ENCODE peak calls at places on chromosome X, in five cellular contexts. One of them, this sample, is unnamed.

GRCh38 chrX:105219454-105220401 is 766 bp downstream of the TEX13A start:
- DNase-seq in endothelial cell: no peak
- DNase-seq in stomach: no peak
- DNase-seq in lower leg skin: no peak
- DNase-seq in suprapubic skin: no peak
- DNase-seq in this sample: no peak

GRCh38 chrX:53262918-53263394 is 18.4 kb downstream of the IQSEC2 start:
- DNase-seq in stomach: no peak
- DNase-seq in endothelial cell: no peak
- DNase-seq in suprapubic skin: no peak
- DNase-seq in lower leg skin: no peak
- DNase-seq in this sample: no peak

GRCh38 chrX:13955095-13955647 is 74.5 kb downstream of the GEMIN8 start:
- DNase-seq in endothelial cell: no peak
- DNase-seq in stomach: no peak
- DNase-seq in lower leg skin: no peak
- DNase-seq in suprapubic skin: no peak
- DNase-seq in this sample: no peak

GRCh38 chrX:10047133-10047532 is 80.0 kb downstream of the CLDN34 start:
- DNase-seq in endothelial cell: no peak
- DNase-seq in stomach: no peak
- DNase-seq in suprapubic skin: no peak
- DNase-seq in lower leg skin: no peak
- DNase-seq in this sample: no peak

GRCh38 chrX:111662314-111662713 is 18.7 kb upstream of the ALG13 start:
- DNase-seq in lower leg skin: no peak
- DNase-seq in endothelial cell: no peak
- DNase-seq in stomach: no peak
- DNase-seq in suprapubic skin: no peak
- DNase-seq in this sample: no peak

GRCh38 chrX:81301877-81302276 is 100.0 kb downstream of the SH3BGRL start:
- DNase-seq in stomach: no peak
- DNase-seq in suprapubic skin: no peak
- DNase-seq in lower leg skin: no peak
- DNase-seq in endothelial cell: no peak
- DNase-seq in this sample: no peak

GRCh38 chrX:26586570-26586969 is 370.6 kb downstream of the MAGEB5 start:
- DNase-seq in suprapubic skin: no peak
- DNase-seq in stomach: no peak
- DNase-seq in endothelial cell: no peak
- DNase-seq in lower leg skin: no peak
- DNase-seq in this sample: no peak

GRCh38 chrX:143466130-143466529 is 51.1 kb downstream of the SPANXN3 start:
- DNase-seq in stomach: no peak
- DNase-seq in suprapubic skin: no peak
- DNase-seq in endothelial cell: no peak
- DNase-seq in lower leg skin: no peak
- DNase-seq in this sample: no peak

GRCh38 chrX:67724359-67725110 is 180.7 kb downstream of the AR start:
- DNase-seq in stomach: no peak
- DNase-seq in suprapubic skin: no peak
- DNase-seq in endothelial cell: no peak
- DNase-seq in lower leg skin: no peak
- DNase-seq in this sample: no peak

GRCh38 chrX:74606342-74606741 is 8.1 kb downstream of the RLIM start:
- DNase-seq in stomach: no peak
- DNase-seq in lower leg skin: no peak
- DNase-seq in endothelial cell: no peak
- DNase-seq in suprapubic skin: no peak
- DNase-seq in this sample: no peak

GRCh38 chrX:530726-531610 is 99.6 kb upstream of the SHOX start:
- DNase-seq in stomach: no peak
- DNase-seq in lower leg skin: no peak
- DNase-seq in suprapubic skin: no peak
- DNase-seq in endothelial cell: no peak
- DNase-seq in this sample: no peak

GRCh38 chrX:133250184-133251080 is 32.3 kb upstream of the TFDP3 start:
- DNase-seq in lower leg skin: no peak
- DNase-seq in endothelial cell: no peak
- DNase-seq in stomach: no peak
- DNase-seq in suprapubic skin: no peak
- DNase-seq in this sample: no peak

GRCh38 chrX:133248177-133248576 is 30.0 kb upstream of the TFDP3 start:
- DNase-seq in endothelial cell: no peak
- DNase-seq in suprapubic skin: no peak
- DNase-seq in lower leg skin: no peak
- DNase-seq in stomach: no peak
- DNase-seq in this sample: no peak

GRCh38 chrX:133246921-133247320 is 28.8 kb upstream of the TFDP3 start:
- DNase-seq in endothelial cell: no peak
- DNase-seq in lower leg skin: no peak
- DNase-seq in stomach: no peak
- DNase-seq in suprapubic skin: no peak
- DNase-seq in this sample: no peak

GRCh38 chrX:133254666-133255065 is 36.5 kb upstream of the TFDP3 start:
- DNase-seq in suprapubic skin: no peak
- DNase-seq in stomach: no peak
- DNase-seq in endothelial cell: no peak
- DNase-seq in lower leg skin: no peak
- DNase-seq in this sample: no peak

DNA sequence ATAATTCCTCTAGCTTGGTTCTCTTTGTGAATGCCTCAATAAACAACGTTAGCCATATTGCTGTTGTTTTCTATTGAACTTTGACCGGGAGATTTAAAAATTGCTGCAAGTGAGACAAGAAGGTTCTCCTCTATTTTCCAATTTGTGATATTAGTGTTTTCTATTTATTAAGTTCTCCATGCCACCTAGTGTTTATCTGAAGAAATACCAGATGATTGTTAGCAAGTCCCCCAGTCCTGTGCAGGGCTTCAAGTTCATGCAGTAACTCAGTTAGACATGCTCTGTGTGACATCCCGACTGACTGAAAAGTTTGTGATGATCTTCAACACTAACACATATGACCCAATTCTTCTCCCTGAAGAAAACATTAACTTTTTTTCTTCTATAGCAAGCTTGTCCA is 31.5 kb upstream of the TFDP3 start:
- DNase-seq in lower leg skin: no peak
- DNase-seq in suprapubic skin: no peak
- DNase-seq in endothelial cell: no peak
- DNase-seq in stomach: no peak
- DNase-seq in this sample: no peak
- TF ChIP-seq CTCF in lower leg skin: no peak
- TF ChIP-seq CTCF in suprapubic skin: no peak
- TF ChIP-seq CTCF in endothelial cell: no peak
- TF ChIP-seq CTCF in stomach: no peak
- TF ChIP-seq CTCF in this sample: no peak

DNA sequence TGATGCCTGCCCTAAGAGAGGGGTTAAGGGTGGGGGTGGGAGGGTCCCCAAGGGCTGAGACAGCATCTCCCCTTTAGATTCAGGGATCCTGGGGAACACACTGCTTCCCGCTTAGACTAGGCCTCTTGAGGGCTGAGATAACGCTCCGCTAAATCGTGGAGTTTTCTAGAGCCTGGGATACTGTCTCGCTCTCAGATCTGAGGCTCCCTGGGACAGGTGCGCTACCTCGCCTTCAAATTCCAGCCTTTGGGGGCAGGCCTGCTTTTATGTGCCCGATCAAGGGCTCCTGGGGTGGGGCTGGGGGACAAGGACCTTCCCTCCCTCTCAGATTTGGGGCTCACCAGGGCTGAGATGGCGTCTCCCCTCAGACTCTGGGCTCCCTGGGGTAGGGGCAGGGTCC is 440 bp upstream of the ARHGAP36 start:
- DNase-seq in endothelial cell: no peak
- DNase-seq in lower leg skin: no peak
- DNase-seq in stomach: no peak
- DNase-seq in suprapubic skin: no peak
- DNase-seq in this sample: no peak
- TF ChIP-seq CTCF in endothelial cell: no peak
- TF ChIP-seq CTCF in lower leg skin: no peak
- TF ChIP-seq CTCF in stomach: no peak
- TF ChIP-seq CTCF in suprapubic skin: no peak
- TF ChIP-seq CTCF in this sample: no peak

GRCh38 chrX:40736170-40736505 is 796 bp upstream of the MED14 start:
- DNase-seq in stomach: no peak
- DNase-seq in suprapubic skin: no peak
- DNase-seq in lower leg skin: no peak
- DNase-seq in endothelial cell: no peak
- DNase-seq in this sample: no peak

GRCh38 chrX:40729923-40730584 is 5.3 kb downstream of the MED14 start:
- DNase-seq in stomach: no peak
- DNase-seq in suprapubic skin: no peak
- DNase-seq in lower leg skin: no peak
- DNase-seq in endothelial cell: no peak
- DNase-seq in this sample: no peak

GRCh38 chrX:40733691-40734090 is 1.7 kb downstream of the MED14 start:
- DNase-seq in endothelial cell: no peak
- DNase-seq in lower leg skin: no peak
- DNase-seq in suprapubic skin: no peak
- DNase-seq in stomach: no peak
- DNase-seq in this sample: no peak

GRCh38 chrX:40734956-40735317 is 405 bp downstream of the MED14 start:
- DNase-seq in lower leg skin: no peak
- DNase-seq in suprapubic skin: no peak
- DNase-seq in stomach: no peak
- DNase-seq in endothelial cell: no peak
- DNase-seq in this sample: no peak

DNA sequence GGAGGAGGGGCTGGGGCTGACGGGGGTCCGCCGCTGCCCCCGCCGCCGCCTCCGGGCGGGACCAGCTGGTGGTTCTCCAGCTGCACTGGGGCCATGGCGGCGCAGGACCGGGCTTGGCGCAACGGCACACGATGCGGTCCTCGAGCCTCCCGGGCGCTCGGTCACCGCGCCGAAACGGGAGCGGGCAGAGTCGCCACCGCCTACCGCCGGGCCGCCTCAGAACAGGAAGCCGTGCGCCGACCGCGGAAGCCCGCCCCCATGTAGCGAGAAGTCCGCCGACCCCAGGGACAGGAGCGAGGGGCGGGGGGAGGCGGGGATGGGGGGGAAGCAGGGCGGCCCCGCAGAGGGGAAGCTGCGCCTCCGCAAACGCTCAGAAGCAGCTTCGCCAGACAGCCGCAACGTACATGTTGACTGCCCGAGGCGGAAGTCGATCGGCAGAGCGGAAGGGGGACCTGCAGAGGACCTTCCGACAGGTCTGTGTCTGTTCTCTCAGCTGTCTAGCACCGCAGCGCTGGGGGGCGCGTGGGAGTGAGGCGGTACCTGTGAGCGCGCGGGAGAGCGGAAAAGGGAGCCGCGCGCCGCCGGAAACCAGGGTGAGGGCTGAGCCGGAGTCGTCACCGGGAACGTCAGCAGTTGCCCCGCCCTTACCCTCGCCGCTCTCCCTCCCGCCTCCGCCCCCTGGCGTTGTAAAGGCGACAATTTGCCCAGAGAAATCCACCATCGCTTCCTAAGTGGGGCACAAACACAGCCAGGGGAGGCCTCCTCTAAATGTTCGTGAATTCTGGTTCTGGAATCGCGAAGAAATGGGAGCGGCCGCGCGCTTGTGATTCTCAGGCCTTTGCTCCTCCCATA is at the start of gene MED14:
- DNase-seq in suprapubic skin: peak; percentile 92
- DNase-seq in endothelial cell: peak; percentile 77
- DNase-seq in lower leg skin: peak; percentile 78
- DNase-seq in stomach: peak; percentile 86
- DNase-seq in this sample: no peak
- TF ChIP-seq CTCF in suprapubic skin: peak; percentile 52
- TF ChIP-seq CTCF in endothelial cell: peak; percentile 57
- TF ChIP-seq CTCF in lower leg skin: no peak
- TF ChIP-seq CTCF in stomach: peak; percentile 54
- TF ChIP-seq CTCF in this sample: peak; percentile 20

GRCh38 chrX:154758696-154759095 is 4.0 kb upstream of the DKC1 start:
- DNase-seq in lower leg skin: no peak
- DNase-seq in stomach: no peak
- DNase-seq in suprapubic skin: no peak
- DNase-seq in endothelial cell: no peak
- DNase-seq in this sample: no peak

GRCh38 chrX:154761977-154762528 is 611 bp upstream of the DKC1 start:
- DNase-seq in stomach: no peak
- DNase-seq in suprapubic skin: no peak
- DNase-seq in lower leg skin: no peak
- DNase-seq in endothelial cell: no peak
- DNase-seq in this sample: no peak

DNA sequence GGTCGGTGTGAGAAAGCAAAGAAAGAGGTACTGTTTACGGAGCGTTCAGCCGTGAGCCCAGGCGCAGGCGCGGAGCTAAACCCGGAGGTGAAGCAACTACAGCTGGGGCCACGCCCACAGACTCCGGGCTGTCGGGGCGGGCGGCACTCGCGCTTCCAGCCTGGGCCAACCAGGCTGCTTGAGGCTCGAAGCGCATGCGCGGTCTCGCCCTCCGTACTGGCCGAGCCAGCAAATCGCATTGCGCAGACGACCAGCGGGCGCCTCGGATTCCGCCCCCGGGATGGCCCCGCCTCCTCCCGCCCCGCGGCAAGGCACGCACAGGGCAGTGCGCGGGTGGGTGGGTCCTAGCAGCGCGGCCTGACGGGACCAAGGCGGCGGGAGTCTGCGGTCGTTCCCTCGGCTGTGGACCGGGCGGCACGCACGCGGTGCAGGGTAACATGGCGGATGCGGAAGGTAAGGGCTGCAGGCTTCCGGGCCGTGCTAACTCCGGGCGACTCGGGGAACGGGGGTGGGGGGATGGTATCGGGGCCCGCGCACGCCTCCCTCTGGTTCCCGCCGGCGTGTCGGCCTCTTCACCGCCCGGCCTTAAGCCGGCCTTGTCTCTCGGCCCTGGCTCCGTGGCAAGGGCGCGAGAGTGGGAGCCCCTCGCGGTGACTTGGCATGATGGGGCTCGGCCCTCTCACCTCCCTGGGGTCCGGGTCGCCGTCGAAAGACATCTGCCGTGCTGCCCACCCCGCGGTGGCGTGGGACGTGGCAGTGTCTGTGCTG is at the start of gene DKC1:
- DNase-seq in lower leg skin: peak; percentile 90
- DNase-seq in stomach: peak; percentile 96
- DNase-seq in suprapubic skin: peak; percentile 93
- DNase-seq in endothelial cell: peak; percentile 86
- DNase-seq in this sample: peak; percentile 26
- TF ChIP-seq CTCF in lower leg skin: no peak
- TF ChIP-seq CTCF in stomach: peak; percentile 13
- TF ChIP-seq CTCF in suprapubic skin: no peak
- TF ChIP-seq CTCF in endothelial cell: no peak
- TF ChIP-seq CTCF in this sample: no peak

GRCh38 chrX:93875621-93876282 is 201.7 kb downstream of the FAM133A start:
- DNase-seq in lower leg skin: no peak
- DNase-seq in stomach: peak; percentile 45
- DNase-seq in suprapubic skin: no peak
- DNase-seq in endothelial cell: no peak
- DNase-seq in this sample: no peak

DNA sequence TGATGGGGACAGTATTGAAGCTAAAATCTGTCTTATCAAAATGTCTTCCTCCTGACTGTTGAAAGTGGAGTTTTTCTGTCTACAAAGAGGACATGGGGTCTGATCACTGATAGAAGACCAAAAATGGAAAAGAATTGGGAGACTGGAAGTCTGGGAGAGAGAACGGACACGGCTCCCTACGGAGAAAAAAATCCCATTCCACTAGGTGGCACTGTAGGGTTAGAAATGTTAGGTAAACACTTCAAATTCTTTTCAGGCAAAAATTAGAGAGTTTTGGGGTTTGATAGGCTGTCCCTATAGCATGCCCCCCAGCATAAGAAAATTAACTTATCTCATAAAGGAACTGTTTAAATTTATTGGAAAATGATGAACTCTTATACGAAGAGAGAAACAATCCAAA is 200.5 kb downstream of the FAM133A start:
- DNase-seq in lower leg skin: no peak
- DNase-seq in stomach: no peak
- DNase-seq in endothelial cell: peak; percentile 46
- DNase-seq in suprapubic skin: no peak
- DNase-seq in this sample: no peak
- TF ChIP-seq CTCF in lower leg skin: no peak
- TF ChIP-seq CTCF in stomach: peak; percentile 51
- TF ChIP-seq CTCF in endothelial cell: peak; percentile 64
- TF ChIP-seq CTCF in suprapubic skin: no peak
- TF ChIP-seq CTCF in this sample: peak; percentile 36

This sample was measured in D721Med.